ENCODE peak calls at places on chromosomes 13 and 19, in seven cellular contexts. S, U, V, P, J, G and Q are unnamed samples.

GRCh38 chr13:38685974-38686571 is 804 bp upstream of the FREM2 start:
- DNase-seq in J (no peak), U (no peak), S (no peak), G (no peak), V (no peak), P (no peak), Q (peak)

GRCh38 chr19:966481-967088 is 17.6 kb upstream of the WDR18 start:
- DNase-seq in P (no peak), U (no peak), J (no peak), G (no peak), S (no peak), V (no peak), Q (no peak)

GRCh38 chr19:17332677-17333581 is 1.7 kb downstream of the ANO8 start:
- DNase-seq in J (no peak), P (no peak), V (no peak), S (no peak), G (no peak), U (no peak), Q (peak)

GRCh38 chr13:59384154-59384553 is 779.6 kb downstream of the DIAPH3 start:
- DNase-seq in S (no peak), P (no peak), G (no peak), U (no peak), V (no peak), J (no peak), Q (no peak)

GRCh38 chr13:98834254-98834960 is 81.9 kb upstream of the SLC15A1 start:
- DNase-seq in V (no peak), S (no peak), J (no peak), P (no peak), U (no peak), G (no peak), Q (no peak)

GRCh38 chr19:45558399-45558878 is 26.2 kb downstream of the OPA3 start:
- DNase-seq in J (no peak), P (no peak), U (peak), V (peak), S (no peak), G (peak), Q (peak)

GRCh38 chr19:55258828-55259539 is at the start of gene PPP6R1:
- DNase-seq in V (peak), J (peak), S (peak), P (peak), U (peak), G (peak), Q (peak)

GRCh38 chr19:47608074-47608907 is 643 bp upstream of the BICRA start:
- DNase-seq in V (peak), U (peak), S (peak), P (peak), G (peak), J (peak), Q (peak)